ENCODE peak calls at places on chromosomes 6 and 20, in seven cellular contexts. S is GM23338; B is sigmoid colon; Y is tibial nerve; E is CD8-positive, alpha-beta T cell; O is A549; L is K562. A is an unnamed sample.
A peak's percentile ranks its signal among the peaks of the same experiment; 100 is the strongest.

GRCh38 chr6:82178084-82178758 is 69.3 kb downstream of the IBTK start:
- DNase-seq in S (no peak), B (no peak), Y (no peak), E (no peak), O (peak; percentile 13), L (no peak), A (no peak)

GRCh38 chr6:46876126-46876525 is 45.6 kb downstream of the ADGRF5 start:
- DNase-seq in S (peak; percentile 73), B (no peak), Y (no peak), E (no peak), O (no peak), L (no peak), A (peak; percentile 52)

GRCh38 chr6:45951771-45952529 is 63.7 kb downstream of the CLIC5 start:
- DNase-seq in S (no peak), B (no peak), Y (no peak), E (no peak), O (no peak), L (no peak), A (no peak)

GRCh38 chr6:45432944-45433343 is 55.2 kb upstream of the SUPT3H start:
- DNase-seq in S (no peak), B (no peak), Y (no peak), E (no peak), O (no peak), L (no peak), A (no peak)

GRCh38 chr6:33427585-33428218 is 7.8 kb downstream of the SYNGAP1 start:
- DNase-seq in S (peak; percentile 47), B (peak; percentile 85), Y (peak; percentile 36), E (peak; percentile 29), O (peak; percentile 18), L (peak; percentile 93), A (peak; percentile 79)

GRCh38 chr6:16184129-16184528 is 54.3 kb upstream of the GMPR start:
- DNase-seq in S (peak; percentile 43), B (no peak), Y (no peak), E (no peak), O (peak; percentile 47), L (peak; percentile 55), A (peak; percentile 28)

GRCh38 chr6:142728910-142729481 is 216.0 kb downstream of the HIVEP2 start:
- DNase-seq in S (no peak), B (no peak), Y (no peak), E (no peak), O (no peak), L (no peak), A (no peak)

GRCh38 chr6:69795469-69796080 is 1.2 kb downstream of the LMBRD1 start:
- DNase-seq in S (peak; percentile 7), B (no peak), Y (no peak), E (no peak), O (no peak), L (peak; percentile 11), A (no peak)

GRCh38 chr6:134138226-134138975 is 86.0 kb upstream of the SLC2A12 start:
- DNase-seq in S (no peak), B (no peak), Y (no peak), E (no peak), O (no peak), L (no peak), A (no peak)

GRCh38 chr20:9963029-9963428 is 71.8 kb upstream of the ANKEF1 start:
- DNase-seq in S (peak; percentile 21), B (no peak), Y (no peak), E (no peak), O (no peak), L (no peak), A (no peak)

GRCh38 chr6:87124074-87124473 is 29.2 kb upstream of the CGA start:
- DNase-seq in S (no peak), B (no peak), Y (no peak), E (no peak), O (no peak), L (no peak), A (no peak)

GRCh38 chr6:96743496-96743895 is 93.8 kb downstream of the GPR63 start:
- DNase-seq in S (no peak), B (no peak), Y (no peak), E (no peak), O (no peak), L (no peak), A (no peak)

GRCh38 chr6:27541212-27541931 is 68.5 kb upstream of the ZNF184 start:
- DNase-seq in S (peak; percentile 71), B (no peak), Y (no peak), E (no peak), O (peak; percentile 85), L (peak; percentile 65), A (peak; percentile 39)

GRCh38 chr20:48823960-48824497 is 3.8 kb downstream of the PREX1 start:
- DNase-seq in S (no peak), B (no peak), Y (no peak), E (no peak), O (no peak), L (no peak), A (no peak)

GRCh38 chr6:169213814-169214520 is 39.7 kb downstream of the THBS2 start:
- DNase-seq in S (no peak), B (peak; percentile 69), Y (no peak), E (no peak), O (no peak), L (no peak), A (no peak)

GRCh38 chr6:36642913-36643817 is 35.3 kb upstream of the CDKN1A start:
- DNase-seq in S (no peak), B (peak; percentile 96), Y (peak; percentile 71), E (no peak), O (peak; percentile 73), L (no peak), A (no peak)

GRCh38 chr6:43544461-43544860 is 27.6 kb downstream of the POLR1C start:
- DNase-seq in S (no peak), B (no peak), Y (no peak), E (no peak), O (no peak), L (no peak), A (no peak)

GRCh38 chr6:13763740-13764381 is 50.5 kb downstream of the MCUR1 start:
- DNase-seq in S (no peak), B (peak; percentile 48), Y (no peak), E (no peak), O (no peak), L (no peak), A (no peak)

GRCh38 chr6:29011276-29011734 is 6.2 kb upstream of the ZNF311 start:
- DNase-seq in S (peak; percentile 95), B (peak; percentile 76), Y (no peak), E (no peak), O (peak; percentile 35), L (peak; percentile 84), A (peak; percentile 93)

GRCh38 chr6:167509853-167510220 is 185.0 kb downstream of the TTLL2 start:
- DNase-seq in S (no peak), B (peak; percentile 37), Y (no peak), E (no peak), O (no peak), L (no peak), A (no peak)

GRCh38 chr6:90074161-90074560 is 179.9 kb downstream of the GJA10 start:
- DNase-seq in S (no peak), B (no peak), Y (no peak), E (no peak), O (no peak), L (no peak), A (peak; percentile 37)

GRCh38 chr6:90072501-90072900 is 178.2 kb downstream of the GJA10 start:
- DNase-seq in S (no peak), B (no peak), Y (no peak), E (no peak), O (no peak), L (no peak), A (no peak)

GRCh38 chr6:90076471-90076870 is 182.2 kb downstream of the GJA10 start:
- DNase-seq in S (no peak), B (no peak), Y (no peak), E (no peak), O (no peak), L (no peak), A (no peak)

GRCh38 chr6:90068835-90069478 is 174.7 kb downstream of the GJA10 start:
- DNase-seq in S (no peak), B (no peak), Y (no peak), E (no peak), O (no peak), L (no peak), A (no peak)

GRCh38 chr6:90072961-90073464 is 178.7 kb downstream of the GJA10 start:
- DNase-seq in S (no peak), B (no peak), Y (no peak), E (no peak), O (no peak), L (no peak), A (no peak)
- H3K27ac ChIP-seq in S (no peak overlapping the region), B (no peak overlapping the region), Y (peak overlapping the region; percentile 43), E (no peak overlapping the region), O (no peak overlapping the region), L (no peak overlapping the region), A (no peak overlapping the region)

DNA sequence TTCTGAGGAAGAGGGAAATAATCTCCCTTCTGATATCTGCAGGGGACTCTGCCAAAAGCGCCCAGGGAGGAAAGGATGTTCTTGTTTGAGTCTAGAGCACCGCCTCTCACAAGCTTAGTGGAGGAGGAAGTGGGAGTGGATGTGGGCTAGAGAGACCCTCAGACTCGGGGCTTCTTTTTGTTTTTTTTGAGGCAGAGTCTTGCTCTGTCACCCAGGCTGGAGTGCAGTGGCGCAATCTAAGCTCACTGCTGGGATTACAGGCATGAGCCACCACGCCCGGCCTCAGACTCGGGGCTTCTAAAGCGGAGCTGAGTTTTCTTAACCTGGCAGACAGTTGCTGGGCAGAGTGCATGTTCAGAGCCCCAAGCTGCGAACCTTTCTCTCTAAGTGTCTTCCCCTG is 310.8 kb downstream of the BMP7 start:
- DNase-seq in S (no peak), B (no peak), Y (no peak), E (no peak), O (no peak), L (no peak), A (peak; percentile 28)
- H3K27ac ChIP-seq in S (no peak overlapping the region), B (no peak overlapping the region), Y (no peak overlapping the region), E (no peak overlapping the region), O (peak overlapping the region; percentile 14), L (no peak overlapping the region), A (no peak overlapping the region)

DNA sequence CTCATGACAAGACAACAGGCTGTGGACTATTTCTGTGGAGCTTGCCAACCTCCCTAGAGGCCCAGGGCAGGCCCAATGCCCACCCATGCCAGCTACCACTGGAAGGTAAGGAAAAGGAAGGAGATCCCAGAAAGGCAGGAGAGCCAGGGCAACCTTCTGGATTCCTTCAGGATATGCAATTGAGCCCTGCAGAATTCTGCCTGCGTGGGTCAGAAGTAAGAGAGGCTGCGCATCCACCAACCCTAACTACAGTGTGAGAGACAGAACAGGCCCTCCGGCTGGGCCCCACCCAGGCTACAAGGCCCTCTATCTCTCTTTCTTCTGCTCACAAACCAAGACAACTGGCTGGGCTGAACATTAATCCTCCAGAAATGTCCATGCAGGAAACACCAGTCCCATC is 15.0 kb downstream of the MAP1LC3A start:
- DNase-seq in S (no peak), B (peak; percentile 46), Y (no peak), E (no peak), O (no peak), L (no peak), A (no peak)
- H3K27ac ChIP-seq in S (no peak overlapping the region), B (no peak overlapping the region), Y (no peak overlapping the region), E (no peak overlapping the region), O (no peak overlapping the region), L (no peak overlapping the region), A (no peak overlapping the region)

DNA sequence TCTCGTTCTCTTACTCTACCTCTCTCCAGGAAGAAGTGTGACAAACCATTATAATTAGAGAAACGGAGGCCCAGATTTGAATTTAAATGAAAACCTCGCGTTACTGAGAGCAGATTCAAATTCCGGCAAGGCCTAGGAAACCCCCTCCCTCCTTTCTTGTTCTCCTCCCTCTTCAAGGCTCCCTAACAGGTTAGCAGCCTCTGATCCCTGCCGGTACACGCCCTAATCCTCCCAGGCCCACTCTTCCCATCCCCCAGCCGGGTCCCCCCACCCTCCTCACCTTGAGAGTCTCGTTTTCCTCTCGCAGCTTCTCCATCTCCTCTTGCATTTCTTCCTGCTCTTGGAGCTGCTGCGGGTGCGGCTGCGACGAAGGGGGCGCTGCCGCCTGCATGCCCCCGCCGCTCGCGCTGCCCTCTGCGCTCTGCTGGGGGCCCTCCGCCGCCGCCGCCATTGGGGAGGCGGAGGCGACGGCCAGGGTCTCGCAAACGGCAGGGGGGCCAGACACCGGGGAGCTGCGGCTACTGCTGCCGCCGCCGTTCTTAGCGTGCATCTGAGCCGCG is 3.8 kb downstream of the MTCL3 start:
- DNase-seq in S (peak; percentile 85), B (no peak), Y (no peak), E (no peak), O (no peak), L (no peak), A (peak; percentile 73)
- H3K27ac ChIP-seq in S (no peak overlapping the region), B (peak overlapping the region; percentile 67), Y (no peak overlapping the region), E (no peak overlapping the region), O (no peak overlapping the region), L (no peak overlapping the region), A (no peak overlapping the region)

A was measured in neural progenitor cell.